ENCODE peak calls at places on chromosomes 6 and 20, in four cellular contexts. O is adrenal gland, R is uterus, A is SK-N-SH. H is an unnamed sample.

GRCh38 chr20:1941226-1941625 is 46.0 kb downstream of the SIRPA start:
- DNase-seq in O (peak; percentile 57), R (peak; percentile 46), A (no peak), H (no peak)

GRCh38 chr6:72916298-72916697 is 294.4 kb downstream of the KCNQ5 start:
- DNase-seq in O (no peak), R (no peak), A (no peak), H (no peak)

GRCh38 chr6:170276369-170277057 is 14.4 kb downstream of the DLL1 start:
- DNase-seq in O (peak; percentile 69), R (peak; percentile 86), A (no peak), H (no peak)

GRCh38 chr20:61387204-61387958 is 135.3 kb downstream of the CDH4 start:
- DNase-seq in O (no peak), R (no peak), A (peak; percentile 87), H (no peak)

GRCh38 chr6:157019733-157020132 is 242.6 kb downstream of the ARID1B start:
- DNase-seq in O (no peak), R (no peak), A (no peak), H (no peak)

GRCh38 chr6:17001188-17001587 is 100.7 kb upstream of the STMND1 start:
- DNase-seq in O (no peak), R (no peak), A (no peak), H (no peak)

GRCh38 chr6:36139431-36139830 is 9.1 kb downstream of the MAPK13 start:
- DNase-seq in O (no peak), R (no peak), A (peak; percentile 79), H (no peak)

GRCh38 chr20:63890201-63890576 is 4.7 kb upstream of the DNAJC5 start:
- DNase-seq in O (no peak), R (no peak), A (no peak), H (no peak)

GRCh38 chr20:62362590-62362940 is 4.5 kb downstream of the LAMA5 start:
- DNase-seq in O (no peak), R (no peak), A (no peak), H (no peak)

GRCh38 chr6:311679-312220 is 19.5 kb downstream of the DUSP22 start:
- DNase-seq in O (no peak), R (no peak), A (no peak), H (no peak)

GRCh38 chr6:106574729-106575458 is 54.4 kb downstream of the RTN4IP1 start:
- DNase-seq in O (peak; percentile 80), R (no peak), A (no peak), H (no peak)

GRCh38 chr6:36700071-36700811 is 2.6 kb downstream of the RAB44 start:
- DNase-seq in O (no peak), R (no peak), A (no peak), H (no peak)

GRCh38 chr20:32845786-32846185 is 12.9 kb upstream of the EFCAB8 start:
- DNase-seq in O (no peak), R (no peak), A (no peak), H (no peak)

GRCh38 chr6:150152891-150153876 is 10.3 kb downstream of the PPP1R14C start:
- DNase-seq in O (no peak), R (no peak), A (no peak), H (no peak)

GRCh38 chr20:15674253-15675145 is 898.7 kb downstream of the KIF16B start:
- DNase-seq in O (no peak), R (no peak), A (peak; percentile 47), H (no peak)

GRCh38 chr6:161486326-161486725 is 212.5 kb upstream of the AGPAT4 start:
- DNase-seq in O (peak; percentile 51), R (no peak), A (peak; percentile 24), H (no peak)

GRCh38 chr6:72553531-72554202 is 68.2 kb upstream of the KCNQ5 start:
- DNase-seq in O (no peak), R (no peak), A (no peak), H (no peak)

GRCh38 chr20:53580376-53581111 is 13.1 kb downstream of the ZNF217 start:
- DNase-seq in O (no peak), R (no peak), A (no peak), H (no peak)

GRCh38 chr6:156918647-156919046 is 141.5 kb downstream of the ARID1B start:
- DNase-seq in O (no peak), R (no peak), A (no peak), H (no peak)

GRCh38 chr6:139853302-139853992 is 479.0 kb upstream of the CITED2 start:
- DNase-seq in O (no peak), R (no peak), A (no peak), H (no peak)

GRCh38 chr6:39496951-39497350 is 174.4 kb upstream of the KCNK16 start:
- DNase-seq in O (peak; percentile 40), R (peak; percentile 52), A (no peak), H (no peak)

GRCh38 chr20:31835554-31835953 is 9.8 kb downstream of the FOXS1 start:
- DNase-seq in O (no peak), R (no peak), A (no peak), H (no peak)

GRCh38 chr20:44648068-44648467 is 3.4 kb downstream of the ADA start:
- DNase-seq in O (no peak), R (no peak), A (no peak), H (no peak)

GRCh38 chr6:14066782-14067406 is 50.7 kb upstream of the CD83 start:
- DNase-seq in O (peak; percentile 23), R (no peak), A (peak; percentile 67), H (no peak)

GRCh38 chr6:136763716-136764521 is 28.4 kb downstream of the MAP3K5 start:
- DNase-seq in O (no peak), R (no peak), A (no peak), H (no peak)

GRCh38 chr6:136766274-136766673 is 26.0 kb downstream of the MAP3K5 start:
- DNase-seq in O (peak; percentile 73), R (no peak), A (no peak), H (no peak)

GRCh38 chr6:136762022-136762975 is 30.0 kb downstream of the MAP3K5 start:
- DNase-seq in O (no peak), R (no peak), A (no peak), H (no peak)

GRCh38 chr6:136763255-136763654 is 29.0 kb downstream of the MAP3K5 start:
- DNase-seq in O (no peak), R (no peak), A (no peak), H (no peak)

GRCh38 chr6:136764522-136764993 is 27.7 kb downstream of the MAP3K5 start:
- DNase-seq in O (no peak), R (no peak), A (no peak), H (no peak)
- H3K4me3 ChIP-seq in O (no peak overlapping the region), R (no peak overlapping the region), A (no peak overlapping the region), H (peak overlapping the region; percentile 15)

GRCh38 chr6:29827579-29828470 is at the start of gene HLA-G:
- DNase-seq in O (peak; percentile 27), R (no peak), A (no peak), H (no peak)

GRCh38 chr6:29829766-29830165 is 2.1 kb downstream of the HLA-G start:
- DNase-seq in O (no peak), R (no peak), A (no peak), H (no peak)

GRCh38 chr6:29830409-29830808 is 2.8 kb downstream of the HLA-G start:
- DNase-seq in O (no peak), R (no peak), A (no peak), H (no peak)

GRCh38 chr6:29826271-29826670 is 1.4 kb upstream of the HLA-G start:
- DNase-seq in O (no peak), R (no peak), A (no peak), H (no peak)

DNA sequence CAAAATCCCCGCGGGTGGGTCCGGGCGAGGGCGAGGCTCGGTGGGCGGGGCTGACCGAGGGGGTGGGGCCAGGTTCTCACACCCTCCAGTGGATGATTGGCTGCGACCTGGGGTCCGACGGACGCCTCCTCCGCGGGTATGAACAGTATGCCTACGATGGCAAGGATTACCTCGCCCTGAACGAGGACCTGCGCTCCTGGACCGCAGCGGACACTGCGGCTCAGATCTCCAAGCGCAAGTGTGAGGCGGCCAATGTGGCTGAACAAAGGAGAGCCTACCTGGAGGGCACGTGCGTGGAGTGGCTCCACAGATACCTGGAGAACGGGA is 809 bp downstream of the HLA-G start:
- DNase-seq in O (no peak), R (no peak), A (no peak), H (peak; percentile 18)
- H3K27me3 ChIP-seq in O (peaks cover 24% of the 10 kb centered on the region), R (peaks cover 14% of the 10 kb centered on the region), A (peaks cover 11% of the 10 kb centered on the region), H (peaks cover 23% of the 10 kb centered on the region)

DNA sequence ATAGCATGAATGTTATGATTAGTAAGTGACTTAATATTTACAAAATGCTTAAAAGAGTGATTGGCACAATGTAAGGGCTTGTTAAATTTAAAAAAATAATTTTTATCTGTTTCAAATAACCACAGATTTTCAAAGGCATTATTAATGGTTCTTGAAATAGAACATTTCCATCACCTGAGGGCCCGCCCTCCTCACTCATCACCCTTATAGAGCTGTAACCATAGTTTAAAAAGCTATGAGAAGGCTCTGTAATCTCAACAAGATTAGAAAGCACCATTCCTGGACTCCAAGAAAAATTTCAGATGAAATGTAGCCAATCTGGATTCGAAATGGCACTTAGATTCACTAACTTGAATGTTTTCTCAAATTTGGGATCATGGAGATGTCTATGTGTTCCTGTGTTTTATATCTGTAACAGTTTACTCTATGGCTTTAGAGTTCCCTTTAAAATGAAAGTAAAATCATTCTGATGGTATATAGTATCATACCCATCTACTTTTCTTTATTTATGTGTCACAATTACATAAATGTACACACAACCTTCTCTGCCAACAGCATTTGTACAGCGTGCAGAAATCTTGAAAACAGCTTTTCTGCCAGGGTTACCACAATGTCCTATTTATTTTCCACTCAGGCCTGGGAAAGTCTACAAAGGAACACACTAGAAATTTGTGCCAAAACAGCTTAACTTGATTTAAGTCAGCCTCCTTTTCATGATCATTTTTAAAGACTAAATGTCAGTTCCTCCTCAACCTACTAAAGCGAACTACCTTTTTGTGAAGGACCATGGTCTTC is 207.7 kb downstream of the TBX18 start:
- DNase-seq in O (no peak), R (no peak), A (no peak), H (no peak)
- H3K4me3 ChIP-seq in O (no peak overlapping the region), R (no peak overlapping the region), A (no peak overlapping the region), H (no peak overlapping the region)

GRCh38 chr20:37262516-37262915 is 902 bp upstream of the GHRH start:
- DNase-seq in O (no peak), R (no peak), A (no peak), H (no peak)
- H3K27me3 ChIP-seq in O (no peaks in the 10 kb centered on the region), R (no peaks in the 10 kb centered on the region), A (peaks cover 14% of the 10 kb centered on the region), H (no peaks in the 10 kb centered on the region)

H was measured in effector memory CD4-positive, alpha-beta T cell.